ENCODE peak calls at places on chromosome 20, in six cellular contexts. L is BJ; X is G401; Q is activated CD4-positive, alpha-beta T cell treated with anti-CD3 and anti-CD28 coated beads, Interleukin-2, amount 50 U/mL, for 24 hours; G is choroid plexus epithelial cell; C is astrocyte of the cerebellum. K is an unnamed sample.

GRCh38 chr20:8218861-8219260 is 86.8 kb downstream of the PLCB1 start:
- DNase-seq in L (peak; percentile 36), X (no peak), Q (no peak), G (no peak), C (peak; percentile 42), K (peak; percentile 46)

GRCh38 chr20:11921326-11921725 is 3.6 kb downstream of the BTBD3 start:
- DNase-seq in L (no peak), X (peak; percentile 93), Q (no peak), G (no peak), C (no peak), K (no peak)

GRCh38 chr20:1281279-1282057 is 15.4 kb downstream of the SNPH start:
- DNase-seq in L (no peak), X (no peak), Q (no peak), G (no peak), C (no peak), K (no peak)

GRCh38 chr20:35618372-35619131 is 2.9 kb downstream of the SPAG4 start:
- DNase-seq in L (no peak), X (peak; percentile 41), Q (no peak), G (peak; percentile 58), C (no peak), K (peak; percentile 39)

GRCh38 chr20:54212226-54212625 is 4.3 kb downstream of the PFDN4 start:
- DNase-seq in L (no peak), X (no peak), Q (no peak), G (peak; percentile 88), C (peak; percentile 81), K (peak; percentile 62)

GRCh38 chr20:20566523-20566922 is 145.9 kb downstream of the RALGAPA2 start:
- DNase-seq in L (no peak), X (no peak), Q (no peak), G (no peak), C (no peak), K (no peak)

GRCh38 chr20:17909745-17910345 is 58.7 kb downstream of the SNX5 start:
- DNase-seq in L (no peak), X (no peak), Q (no peak), G (peak; percentile 42), C (no peak), K (peak; percentile 35)

GRCh38 chr20:64113444-64113775 is 6.0 kb upstream of the NPBWR2 start:
- DNase-seq in L (no peak), X (peak; percentile 47), Q (no peak), G (no peak), C (no peak), K (no peak)

GRCh38 chr20:38514947-38515346 is 42.3 kb downstream of the RALGAPB start:
- DNase-seq in L (no peak), X (peak; percentile 23), Q (no peak), G (no peak), C (no peak), K (no peak)

GRCh38 chr20:47689726-47690125 is 95.6 kb downstream of the SULF2 start:
- DNase-seq in L (no peak), X (no peak), Q (no peak), G (no peak), C (no peak), K (no peak)

GRCh38 chr20:45508068-45508886 is 7.1 kb downstream of the SPINT3 start:
- DNase-seq in L (no peak), X (no peak), Q (no peak), G (no peak), C (no peak), K (no peak)

GRCh38 chr20:40719330-40719729 is 30.3 kb upstream of the MAFB start:
- DNase-seq in L (no peak), X (no peak), Q (no peak), G (no peak), C (no peak), K (no peak)

GRCh38 chr20:31517373-31517772 is 3.1 kb downstream of the HM13 start:
- DNase-seq in L (no peak), X (peak; percentile 33), Q (no peak), G (peak; percentile 71), C (peak; percentile 13), K (peak; percentile 62)

GRCh38 chr20:43832096-43832816 is 82.4 kb upstream of the TOX2 start:
- DNase-seq in L (no peak), X (no peak), Q (no peak), G (no peak), C (no peak), K (no peak)

GRCh38 chr20:50163570-50164317 is 10.2 kb upstream of the PEDS1 start:
- DNase-seq in L (no peak), X (no peak), Q (no peak), G (peak; percentile 29), C (no peak), K (no peak)

GRCh38 chr20:41005361-41005729 is 23.3 kb upstream of the TOP1 start:
- DNase-seq in L (peak; percentile 57), X (peak; percentile 37), Q (no peak), G (peak; percentile 98), C (peak; percentile 96), K (peak; percentile 99)

GRCh38 chr20:38610521-38610920 is 8.9 kb downstream of the ARHGAP40 start:
- DNase-seq in L (no peak), X (no peak), Q (no peak), G (peak; percentile 51), C (no peak), K (peak; percentile 14)

GRCh38 chr20:13211956-13212618 is 9.0 kb upstream of the ISM1 start:
- DNase-seq in L (no peak), X (no peak), Q (no peak), G (no peak), C (no peak), K (no peak)

GRCh38 chr20:35001596-35002362 is 46.1 kb downstream of the MYH7B start:
- DNase-seq in L (no peak), X (no peak), Q (no peak), G (peak; percentile 47), C (no peak), K (no peak)

GRCh38 chr20:35328095-35328685 is 36.0 kb upstream of the FAM83C start:
- DNase-seq in L (no peak), X (no peak), Q (no peak), G (no peak), C (no peak), K (no peak)

GRCh38 chr20:40599987-40600386 is 89.0 kb downstream of the MAFB start:
- DNase-seq in L (no peak), X (no peak), Q (no peak), G (no peak), C (no peak), K (no peak)